ENCODE peak calls at places on chromosomes 11 and 22, in four cellular contexts. One of them, this sample, is unnamed.

GRCh38 chr11:106937113-106937512 is 81.2 kb downstream of the GUCY1A2 start:
- DNase-seq in A549: no peak
- DNase-seq in K562: no peak
- DNase-seq in HepG2: no peak
- DNase-seq in this sample: no peak

GRCh38 chr11:116202922-116203321 is 569.9 kb downstream of the BUD13 start:
- DNase-seq in A549: no peak
- DNase-seq in K562: no peak
- DNase-seq in HepG2: no peak
- DNase-seq in this sample: no peak

GRCh38 chr11:11569936-11570491 is 51.8 kb downstream of the GALNT18 start:
- DNase-seq in A549: no peak
- DNase-seq in K562: no peak
- DNase-seq in HepG2: no peak
- DNase-seq in this sample: no peak

GRCh38 chr11:110305169-110306018 is 9.0 kb upstream of the RDX start:
- DNase-seq in A549: no peak
- DNase-seq in K562: no peak
- DNase-seq in HepG2: peak; percentile 82
- DNase-seq in this sample: no peak

GRCh38 chr11:8309862-8310261 is 46.2 kb upstream of the LMO1 start:
- DNase-seq in A549: no peak
- DNase-seq in K562: no peak
- DNase-seq in HepG2: no peak
- DNase-seq in this sample: no peak

GRCh38 chr11:130088217-130088616 is 18.5 kb downstream of the APLP2 start:
- DNase-seq in A549: no peak
- DNase-seq in K562: no peak
- DNase-seq in HepG2: no peak
- DNase-seq in this sample: no peak

GRCh38 chr22:26892401-26893033 is 235.1 kb downstream of the MIAT start:
- DNase-seq in A549: no peak
- DNase-seq in K562: no peak
- DNase-seq in HepG2: no peak
- DNase-seq in this sample: no peak

GRCh38 chr22:24474221-24474620 is 20.9 kb upstream of the UPB1 start:
- DNase-seq in A549: no peak
- DNase-seq in K562: no peak
- DNase-seq in HepG2: peak; percentile 64
- DNase-seq in this sample: no peak

GRCh38 chr11:76662656-76663460 is 7.7 kb downstream of the LRRC32 start:
- DNase-seq in A549: no peak
- DNase-seq in K562: no peak
- DNase-seq in HepG2: no peak
- DNase-seq in this sample: no peak

GRCh38 chr11:5234390-5234834 is at the start of gene HBD:
- DNase-seq in A549: no peak
- DNase-seq in K562: no peak
- DNase-seq in HepG2: no peak
- DNase-seq in this sample: no peak

GRCh38 chr11:96393753-96394348 is 4.0 kb downstream of the JRKL start:
- DNase-seq in A549: peak; percentile 20
- DNase-seq in K562: peak; percentile 23
- DNase-seq in HepG2: peak; percentile 44
- DNase-seq in this sample: peak; percentile 27

GRCh38 chr11:96328395-96329010 is 14.5 kb downstream of the MAML2 start:
- DNase-seq in A549: no peak
- DNase-seq in K562: peak; percentile 50
- DNase-seq in HepG2: no peak
- DNase-seq in this sample: no peak

GRCh38 chr11:32145282-32145681 is 54.4 kb downstream of the RCN1 start:
- DNase-seq in A549: no peak
- DNase-seq in K562: no peak
- DNase-seq in HepG2: no peak
- DNase-seq in this sample: no peak

GRCh38 chr22:50694766-50695420 is 22.3 kb downstream of the SHANK3 start:
- DNase-seq in A549: no peak
- DNase-seq in K562: no peak
- DNase-seq in HepG2: no peak
- DNase-seq in this sample: no peak

GRCh38 chr11:104823638-104824037 is 74.6 kb downstream of the CASP12 start:
- DNase-seq in A549: no peak
- DNase-seq in K562: no peak
- DNase-seq in HepG2: no peak
- DNase-seq in this sample: no peak

DNA sequence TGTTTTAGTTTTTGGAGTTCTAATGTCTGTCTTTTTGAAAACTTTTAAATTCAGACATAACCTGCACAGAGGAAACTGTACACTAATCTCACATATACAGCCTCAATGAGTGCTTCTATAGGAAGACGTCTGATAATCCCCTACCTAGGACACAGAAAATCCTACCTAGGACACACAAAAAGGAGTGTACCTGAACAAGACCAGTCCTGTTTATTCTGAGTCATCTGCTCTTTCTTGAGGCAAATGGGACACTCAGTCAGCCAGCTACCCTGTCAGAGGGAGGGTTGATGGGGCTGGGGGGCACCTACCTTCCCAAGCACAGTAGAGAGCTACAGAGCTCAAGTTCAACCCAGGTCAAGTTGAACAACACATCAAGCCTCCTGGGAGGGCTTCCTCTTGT is 346.6 kb upstream of the NCAM1 start:
- DNase-seq in A549: no peak
- DNase-seq in K562: no peak
- DNase-seq in HepG2: no peak
- DNase-seq in this sample: no peak
- TF ChIP-seq ESRRA in A549: no peak
- TF ChIP-seq ESRRA in K562: no peak
- TF ChIP-seq ESRRA in HepG2: no peak
- TF ChIP-seq ESRRA in this sample: no peak

DNA sequence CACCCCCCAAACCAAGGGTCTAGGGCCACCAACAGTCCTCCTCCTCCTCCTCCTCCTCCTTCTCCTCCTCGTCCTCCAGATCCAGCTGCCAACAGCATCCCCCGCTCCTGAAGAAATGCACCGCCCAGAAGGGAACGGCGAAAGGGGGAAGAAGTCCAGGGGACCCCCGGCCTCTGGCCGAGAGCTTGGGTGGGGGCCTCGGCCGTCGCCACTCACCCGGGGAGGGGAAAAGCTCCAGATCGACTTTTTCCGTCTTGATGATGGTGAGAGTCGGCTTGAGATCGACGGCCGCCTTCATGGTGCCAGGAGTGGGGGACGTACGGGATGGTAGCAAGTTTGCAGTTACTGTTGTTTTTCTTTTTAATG is 65.7 kb downstream of the ETS1 start:
- DNase-seq in A549: no peak
- DNase-seq in K562: no peak
- DNase-seq in HepG2: no peak
- DNase-seq in this sample: no peak
- TF ChIP-seq CEBPB in A549: no peak
- TF ChIP-seq CEBPB in K562: no peak
- TF ChIP-seq CEBPB in HepG2: no peak
- TF ChIP-seq CEBPB in this sample: no peak

GRCh38 chr11:129041611-129042018 is 98.9 kb upstream of the TP53AIP1 start:
- DNase-seq in A549: no peak
- DNase-seq in K562: no peak
- DNase-seq in HepG2: no peak
- DNase-seq in this sample: no peak
- TF ChIP-seq ESRRA in A549: no peak
- TF ChIP-seq ESRRA in K562: no peak
- TF ChIP-seq ESRRA in HepG2: no peak
- TF ChIP-seq ESRRA in this sample: no peak

DNA sequence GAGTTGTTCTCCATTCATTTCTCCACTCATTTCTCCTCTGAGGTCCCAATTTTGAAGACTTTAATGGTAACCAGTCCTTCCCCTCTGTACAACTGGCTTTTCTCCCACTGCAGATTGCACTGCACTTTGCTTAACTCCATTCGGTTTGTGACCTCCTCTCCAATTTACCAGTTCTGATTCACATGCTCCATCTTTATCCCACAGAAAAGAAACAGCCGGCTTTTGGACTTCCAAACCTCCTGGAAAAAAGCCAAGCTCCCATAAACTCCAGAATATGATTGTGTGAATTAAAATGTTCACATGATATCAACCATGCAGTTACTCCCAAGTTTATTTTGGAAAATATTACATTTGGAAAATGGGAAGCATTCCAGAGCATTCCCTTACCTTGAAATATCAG is 23.9 kb upstream of the TMEM135 start:
- DNase-seq in A549: no peak
- DNase-seq in K562: no peak
- DNase-seq in HepG2: no peak
- DNase-seq in this sample: no peak
- TF ChIP-seq CEBPB in A549: no peak
- TF ChIP-seq CEBPB in K562: no peak
- TF ChIP-seq CEBPB in HepG2: no peak
- TF ChIP-seq CEBPB in this sample: no peak

DNA sequence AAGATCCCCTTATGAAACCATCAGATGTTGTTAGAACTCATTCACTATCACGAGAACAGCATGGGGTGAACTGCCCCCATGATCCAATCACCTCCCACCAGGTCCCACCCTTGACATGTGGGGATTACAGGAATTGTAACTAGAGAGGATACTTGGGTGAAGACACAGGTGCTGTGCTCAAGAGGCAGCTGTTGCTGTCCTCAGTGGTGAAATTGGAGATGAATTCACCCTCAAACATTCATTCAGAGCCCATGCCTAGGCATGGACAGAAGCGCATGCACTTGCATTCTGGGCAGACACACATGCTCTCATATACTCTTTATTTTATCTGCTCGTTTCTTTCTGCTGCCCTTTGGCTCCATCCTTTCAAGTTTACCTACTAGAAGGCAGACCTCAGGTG is 385.0 kb downstream of the INSC start:
- DNase-seq in A549: no peak
- DNase-seq in K562: no peak
- DNase-seq in HepG2: no peak
- DNase-seq in this sample: no peak
- TF ChIP-seq ESRRA in A549: no peak
- TF ChIP-seq ESRRA in K562: no peak
- TF ChIP-seq ESRRA in HepG2: no peak
- TF ChIP-seq ESRRA in this sample: no peak

GRCh38 chr11:69810289-69811118 is 8.7 kb downstream of the FGF3 start:
- DNase-seq in A549: no peak
- DNase-seq in K562: no peak
- DNase-seq in HepG2: no peak
- DNase-seq in this sample: no peak
- TF ChIP-seq CEBPB in A549: no peak
- TF ChIP-seq CEBPB in K562: no peak
- TF ChIP-seq CEBPB in HepG2: no peak
- TF ChIP-seq CEBPB in this sample: no peak

GRCh38 chr22:23068832-23069385 is 1.4 kb upstream of the GNAZ start:
- DNase-seq in A549: no peak
- DNase-seq in K562: no peak
- DNase-seq in HepG2: no peak
- DNase-seq in this sample: no peak
- TF ChIP-seq ESRRA in A549: no peak
- TF ChIP-seq ESRRA in K562: no peak
- TF ChIP-seq ESRRA in HepG2: no peak
- TF ChIP-seq ESRRA in this sample: no peak

GRCh38 chr22:29635734-29636357 is 32.4 kb downstream of the NF2 start:
- DNase-seq in A549: peak; percentile 28
- DNase-seq in K562: peak; percentile 29
- DNase-seq in HepG2: peak; percentile 32
- DNase-seq in this sample: peak; percentile 23
- TF ChIP-seq CEBPB in A549: no peak
- TF ChIP-seq CEBPB in K562: no peak
- TF ChIP-seq CEBPB in HepG2: no peak
- TF ChIP-seq CEBPB in this sample: no peak

This sample was measured in GM12878.